ENCODE peak calls at places on chromosomes 7 and 10, in four cellular contexts. T is K562, G is GM12878, B is HepG2. M is an unnamed sample.

GRCh38 chr7:132489776-132490237 is 86.5 kb downstream of the PLXNA4 start:
- DNase-seq in T (peak), G (no peak), B (no peak), M (no peak)

GRCh38 chr10:131972474-131973071 is 9.2 kb downstream of the BNIP3 start:
- DNase-seq in T (peak), G (no peak), B (no peak), M (no peak)

GRCh38 chr10:8060010-8060703 is 5.7 kb downstream of the GATA3 start:
- DNase-seq in T (no peak), G (peak), B (no peak), M (no peak)

GRCh38 chr10:109963439-109963838 is 40.1 kb upstream of the XPNPEP1 start:
- DNase-seq in T (no peak), G (no peak), B (no peak), M (no peak)

GRCh38 chr7:132446666-132447217 is 129.5 kb downstream of the PLXNA4 start:
- DNase-seq in T (no peak), G (no peak), B (no peak), M (no peak)

GRCh38 chr7:151741585-151741984 is 135.3 kb downstream of the PRKAG2 start:
- DNase-seq in T (no peak), G (no peak), B (no peak), M (no peak)

GRCh38 chr10:89228136-89228535 is 21.0 kb upstream of the CH25H start:
- DNase-seq in T (no peak), G (no peak), B (no peak), M (no peak)

GRCh38 chr10:66238343-66238742 is 687.5 kb upstream of the LRRTM3 start:
- DNase-seq in T (no peak), G (no peak), B (no peak), M (no peak)

GRCh38 chr10:116254422-116255152 is 18.4 kb downstream of the GFRA1 start:
- DNase-seq in T (no peak), G (no peak), B (no peak), M (no peak)
- TF ChIP-seq TARDBP in T (no peak), G (no peak), B (no peak), M (no peak)

GRCh38 chr7:140899883-140900282 is 24.8 kb downstream of the BRAF start:
- DNase-seq in T (no peak), G (no peak), B (peak), M (peak)
- TF ChIP-seq FOXM1 in T (no peak), G (no peak), B (no peak), M (no peak)

DNA sequence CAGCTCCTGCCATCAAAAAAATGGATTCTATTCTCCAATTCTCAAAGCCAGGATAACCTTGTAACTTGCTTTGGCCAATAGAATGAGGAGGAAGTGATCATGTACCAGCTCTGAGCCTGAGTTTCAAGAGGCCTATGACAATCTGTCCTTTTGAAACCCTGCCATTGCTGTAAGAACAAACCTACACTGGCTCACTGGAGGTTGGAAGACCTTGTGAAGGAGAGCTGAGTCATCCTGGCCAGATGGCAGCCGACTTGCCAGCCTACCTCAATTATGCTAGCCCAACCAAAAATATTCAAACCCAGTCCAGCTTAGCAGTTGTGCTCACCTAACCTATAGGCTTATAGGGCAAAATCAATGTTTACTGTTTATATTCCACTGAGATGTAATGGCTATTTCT is 93.0 kb downstream of the HGF start:
- DNase-seq in T (no peak), G (no peak), B (no peak), M (no peak)
- TF ChIP-seq SP1 in T (no peak), G (no peak), B (no peak), M (no peak)

DNA sequence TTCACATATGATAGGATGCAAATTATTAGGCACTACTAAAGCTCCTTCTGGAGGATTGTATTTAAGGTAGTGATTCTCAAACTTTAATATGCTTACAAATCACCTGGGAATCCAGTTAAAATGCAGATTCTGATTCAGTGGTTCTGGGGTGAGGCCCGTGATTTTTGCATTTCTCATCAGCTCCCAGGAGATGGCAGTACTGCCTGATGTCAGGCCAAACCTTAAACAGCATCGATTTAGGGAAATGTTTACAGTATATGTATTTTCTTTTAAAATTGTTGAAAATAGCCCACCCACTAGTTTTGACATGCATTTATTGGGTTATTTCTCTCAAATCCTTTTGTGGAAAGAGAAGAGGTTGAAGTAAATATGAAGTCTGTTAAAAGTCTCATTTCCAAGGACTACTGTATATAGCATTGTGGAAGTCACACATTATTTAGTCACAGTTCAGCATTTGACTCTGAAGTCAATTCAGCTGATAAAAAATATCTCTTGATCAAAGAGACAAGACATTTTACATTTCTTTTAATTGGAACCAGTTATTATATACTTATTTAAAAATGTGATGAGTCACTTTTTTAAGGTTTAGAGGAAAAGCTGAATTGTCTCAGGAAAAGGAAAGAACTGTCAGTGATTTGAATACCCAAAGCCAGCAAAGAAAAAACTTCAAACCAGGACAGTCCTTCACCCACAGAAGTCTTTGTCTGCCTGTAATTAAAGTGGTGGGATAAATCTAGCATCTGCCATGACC is 21.2 kb upstream of the HBP1 start:
- DNase-seq in T (peak), G (no peak), B (peak), M (peak)
- TF ChIP-seq TARDBP in T (no peak), G (no peak), B (no peak), M (no peak)

DNA sequence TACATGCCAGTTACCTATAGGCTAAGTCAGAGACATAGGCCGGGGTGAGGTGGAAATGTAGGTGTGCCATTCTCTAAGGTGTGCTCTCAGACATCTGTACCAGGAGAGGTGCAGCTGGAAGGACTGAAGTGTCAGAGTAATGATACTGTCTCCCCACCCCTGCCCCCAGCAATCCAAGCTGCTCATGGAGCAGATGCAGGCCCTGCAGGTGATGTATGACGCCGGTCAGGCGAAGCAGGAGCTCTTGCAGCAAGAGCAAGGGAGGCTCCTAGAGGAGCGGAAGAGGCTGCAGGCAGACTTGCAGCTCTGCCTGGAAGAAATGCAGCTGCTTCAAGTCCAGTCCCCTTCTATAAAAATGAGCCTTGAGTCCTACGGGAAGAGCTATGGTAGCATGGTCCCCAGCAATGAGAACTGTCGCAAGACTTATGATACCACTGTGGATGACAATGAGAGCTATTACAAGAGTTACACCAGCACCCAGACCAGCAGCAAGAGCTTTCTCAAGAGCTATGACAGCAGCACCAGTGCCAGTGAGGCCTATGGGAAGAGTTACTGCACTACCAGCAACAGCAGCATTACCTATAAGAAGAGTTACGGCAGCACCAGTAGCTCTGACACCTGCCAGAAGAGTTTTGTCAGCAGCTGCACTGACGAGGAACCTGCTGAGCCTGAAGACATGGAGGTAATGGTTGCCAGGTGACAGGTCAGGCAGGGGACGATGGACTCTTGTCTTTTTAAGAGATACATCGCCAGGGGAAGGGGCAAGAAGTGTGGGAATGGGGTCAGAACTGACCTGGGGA is 18.4 kb upstream of the FLNC start:
- DNase-seq in T (no peak), G (no peak), B (no peak), M (no peak)
- TF ChIP-seq FOXM1 in T (no peak), G (no peak), B (no peak), M (no peak)

GRCh38 chr7:309586-310228 is 19.7 kb downstream of the FOXL3 start:
- DNase-seq in T (no peak), G (no peak), B (no peak), M (no peak)
- TF ChIP-seq SP1 in T (no peak), G (no peak), B (no peak), M (no peak)

DNA sequence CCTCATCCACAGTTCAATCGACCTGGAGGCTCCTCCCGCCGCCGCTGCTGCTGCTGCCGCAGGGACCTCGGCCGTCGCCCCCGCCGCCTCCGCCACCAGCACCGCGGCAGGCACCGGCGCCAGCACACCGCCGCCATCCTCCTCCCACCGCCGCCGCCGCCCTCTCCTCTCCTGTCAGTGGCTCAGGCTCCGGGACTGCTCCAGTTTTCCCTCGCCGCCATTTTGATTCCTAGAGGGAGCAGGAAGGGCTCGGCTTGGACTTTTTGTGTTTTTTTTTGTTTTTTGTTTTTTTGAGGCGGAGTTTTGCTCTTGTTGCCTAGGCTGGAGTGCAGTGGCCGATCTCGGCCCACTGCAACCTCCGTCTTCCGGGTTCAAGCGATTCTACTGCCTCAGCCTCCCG is 3.0 kb upstream of the MCM10 start:
- DNase-seq in T (no peak), G (no peak), B (no peak), M (no peak)
- TF ChIP-seq TARDBP in T (no peak), G (no peak), B (no peak), M (no peak)

GRCh38 chr7:148535227-148535626 is 55.3 kb upstream of the C7orf33 start:
- DNase-seq in T (no peak), G (no peak), B (no peak), M (peak)
- TF ChIP-seq FOXM1 in T (no peak), G (no peak), B (no peak), M (no peak)

DNA sequence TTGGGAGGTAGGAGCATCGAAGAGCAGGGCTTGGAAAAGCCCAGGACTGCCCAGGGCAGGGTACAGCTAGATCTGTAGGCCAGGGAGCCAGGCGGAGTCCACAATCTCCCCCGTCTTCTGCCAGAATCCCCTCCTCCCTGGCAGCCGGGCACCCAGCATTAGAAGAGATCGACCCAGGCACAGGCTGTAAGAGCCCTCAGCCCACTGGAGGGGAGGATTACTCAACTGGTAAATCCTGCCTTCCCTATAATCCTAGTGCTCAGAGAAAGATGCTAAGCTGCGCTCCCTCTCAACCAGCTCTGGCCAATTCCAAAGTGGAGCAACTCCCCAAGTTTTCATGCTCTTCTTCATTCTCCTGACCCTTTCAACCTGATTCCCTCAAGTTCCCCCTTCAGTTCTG is 3.2 kb downstream of the SPOCK2 start:
- DNase-seq in T (no peak), G (no peak), B (no peak), M (no peak)
- TF ChIP-seq SP1 in T (no peak), G (no peak), B (no peak), M (no peak)